ENCODE peak calls at places on chromosome 18, in four cellular contexts. One of them, this sample, is unnamed.

GRCh38 chr18:48166971-48167370 is 236.5 kb upstream of the SMAD2 start:
- DNase-seq in ELF-1: no peak
- DNase-seq in cardiac muscle cell: no peak
- DNase-seq in endothelial cell: no peak
- DNase-seq in this sample: no peak

GRCh38 chr18:68262697-68263293 is 452.1 kb downstream of the TMX3 start:
- DNase-seq in cardiac muscle cell: peak
- DNase-seq in ELF-1: no peak
- DNase-seq in endothelial cell: no peak
- DNase-seq in this sample: no peak

GRCh38 chr18:56575819-56576663 is 62.4 kb downstream of the TXNL1 start:
- DNase-seq in endothelial cell: peak
- DNase-seq in ELF-1: no peak
- DNase-seq in cardiac muscle cell: peak
- DNase-seq in this sample: peak

GRCh38 chr18:11747286-11747685 is 58.2 kb downstream of the GNAL start:
- DNase-seq in endothelial cell: no peak
- DNase-seq in ELF-1: no peak
- DNase-seq in cardiac muscle cell: no peak
- DNase-seq in this sample: no peak

GRCh38 chr18:58336605-58337004 is 292.3 kb downstream of the ALPK2 start:
- DNase-seq in cardiac muscle cell: no peak
- DNase-seq in endothelial cell: no peak
- DNase-seq in ELF-1: no peak
- DNase-seq in this sample: no peak

GRCh38 chr18:78073275-78073674 is 823.6 kb downstream of the GALR1 start:
- DNase-seq in endothelial cell: no peak
- DNase-seq in cardiac muscle cell: peak
- DNase-seq in ELF-1: no peak
- DNase-seq in this sample: peak

GRCh38 chr18:24342347-24342746 is 55.3 kb downstream of the OSBPL1A start:
- DNase-seq in cardiac muscle cell: peak
- DNase-seq in ELF-1: no peak
- DNase-seq in endothelial cell: no peak
- DNase-seq in this sample: no peak

GRCh38 chr18:45839415-45840395 is 14.2 kb downstream of the SIGLEC15 start:
- DNase-seq in endothelial cell: peak
- DNase-seq in cardiac muscle cell: peak
- DNase-seq in ELF-1: peak
- DNase-seq in this sample: peak

GRCh38 chr18:58413667-58414628 is 214.9 kb downstream of the ALPK2 start:
- DNase-seq in cardiac muscle cell: no peak
- DNase-seq in endothelial cell: no peak
- DNase-seq in ELF-1: no peak
- DNase-seq in this sample: no peak

GRCh38 chr18:58657081-58657480 is 14.2 kb upstream of the MALT1 start:
- DNase-seq in endothelial cell: no peak
- DNase-seq in ELF-1: no peak
- DNase-seq in cardiac muscle cell: no peak
- DNase-seq in this sample: no peak

GRCh38 chr18:59518705-59519104 is 159.6 kb upstream of the LMAN1 start:
- DNase-seq in endothelial cell: no peak
- DNase-seq in ELF-1: peak
- DNase-seq in cardiac muscle cell: no peak
- DNase-seq in this sample: no peak

GRCh38 chr18:11497585-11497984 is 111.8 kb upstream of the SLC35G4 start:
- DNase-seq in endothelial cell: no peak
- DNase-seq in ELF-1: no peak
- DNase-seq in cardiac muscle cell: peak
- DNase-seq in this sample: peak

GRCh38 chr18:23689031-23689615 is at the start of gene LAMA3:
- DNase-seq in cardiac muscle cell: peak
- DNase-seq in ELF-1: peak
- DNase-seq in endothelial cell: peak
- DNase-seq in this sample: no peak

GRCh38 chr18:3062798-3063563 is 50.0 kb upstream of the LPIN2 start:
- DNase-seq in cardiac muscle cell: peak
- DNase-seq in endothelial cell: peak
- DNase-seq in ELF-1: peak
- DNase-seq in this sample: no peak

GRCh38 chr18:9285604-9286003 is 49.0 kb upstream of the TWSG1 start:
- DNase-seq in ELF-1: no peak
- DNase-seq in endothelial cell: no peak
- DNase-seq in cardiac muscle cell: no peak
- DNase-seq in this sample: no peak

GRCh38 chr18:63253428-63254372 is 65.9 kb downstream of the BCL2 start:
- DNase-seq in ELF-1: no peak
- DNase-seq in endothelial cell: no peak
- DNase-seq in cardiac muscle cell: peak
- DNase-seq in this sample: peak

GRCh38 chr18:3104190-3105054 is 91.5 kb upstream of the LPIN2 start:
- DNase-seq in cardiac muscle cell: peak
- DNase-seq in endothelial cell: no peak
- DNase-seq in ELF-1: no peak
- DNase-seq in this sample: no peak

This sample was measured in H4.